ENCODE peak calls at places on chromosomes 5 and 9, in six cellular contexts. B is BJ, N is cardiac muscle cell, R is HFFc6, O is lower leg skin, X is AG04450. A is an unnamed sample.

GRCh38 chr9:107472581-107473335 is 16.8 kb downstream of the KLF4 start:
- DNase-seq in X (no peak), R (no peak), N (no peak), B (no peak), O (no peak), A (no peak)

GRCh38 chr5:154138701-154139100 is 51.8 kb upstream of the GALNT10 start:
- DNase-seq in R (no peak), X (no peak), O (no peak), B (no peak), N (no peak), A (no peak)

GRCh38 chr5:170132642-170133448 is 27.1 kb downstream of the FOXI1 start:
- DNase-seq in B (peak), X (no peak), N (no peak), O (peak), R (peak), A (peak)

GRCh38 chr9:69822091-69822750 is 1.6 kb downstream of the CFAP95 start:
- DNase-seq in O (no peak), B (no peak), R (peak), X (no peak), N (no peak), A (peak)

GRCh38 chr5:124199902-124200301 is 546.5 kb downstream of the ZNF608 start:
- DNase-seq in R (no peak), B (no peak), N (no peak), O (no peak), X (no peak), A (no peak)

GRCh38 chr5:180366303-180366702 is 13.2 kb upstream of the GFPT2 start:
- DNase-seq in N (no peak), O (no peak), R (peak), B (no peak), X (no peak), A (peak)

GRCh38 chr9:134192311-134192950 is 28.1 kb upstream of the RNU6ATAC start:
- DNase-seq in X (no peak), B (no peak), O (peak), N (no peak), R (no peak), A (no peak)

GRCh38 chr5:131647078-131647769 is 12.2 kb upstream of the RAPGEF6 start:
- DNase-seq in N (no peak), R (no peak), B (no peak), O (no peak), X (no peak), A (no peak)

GRCh38 chr5:103433216-103433615 is 129.4 kb downstream of the NUDT12 start:
- DNase-seq in B (no peak), N (no peak), O (no peak), X (no peak), R (peak), A (no peak)

GRCh38 chr9:132210472-132211145 is 48.8 kb downstream of the NTNG2 start:
- DNase-seq in X (peak), B (no peak), R (peak), N (no peak), O (no peak), A (no peak)

GRCh38 chr9:115034801-115035200 is 83.2 kb downstream of the TNC start:
- DNase-seq in O (no peak), X (peak), B (peak), R (peak), N (no peak), A (peak)

GRCh38 chr5:138570871-138571270 is 4.3 kb downstream of the HSPA9 start:
- DNase-seq in R (no peak), B (no peak), N (no peak), O (no peak), X (no peak), A (no peak)

GRCh38 chr9:101388507-101388993 is 3.7 kb upstream of the BAAT start:
- DNase-seq in R (no peak), O (no peak), X (no peak), N (no peak), B (no peak), A (no peak)

GRCh38 chr5:133456933-133457402 is 155.4 kb downstream of the FSTL4 start:
- DNase-seq in N (no peak), R (peak), X (no peak), B (no peak), O (peak), A (no peak)

GRCh38 chr5:122726990-122727616 is 47.8 kb upstream of the SNX2 start:
- DNase-seq in B (no peak), R (peak), N (no peak), X (no peak), O (no peak), A (peak)

GRCh38 chr5:108998216-108998615 is 250.5 kb downstream of the FER start:
- DNase-seq in R (no peak), X (no peak), N (no peak), O (peak), B (no peak), A (no peak)

DNA sequence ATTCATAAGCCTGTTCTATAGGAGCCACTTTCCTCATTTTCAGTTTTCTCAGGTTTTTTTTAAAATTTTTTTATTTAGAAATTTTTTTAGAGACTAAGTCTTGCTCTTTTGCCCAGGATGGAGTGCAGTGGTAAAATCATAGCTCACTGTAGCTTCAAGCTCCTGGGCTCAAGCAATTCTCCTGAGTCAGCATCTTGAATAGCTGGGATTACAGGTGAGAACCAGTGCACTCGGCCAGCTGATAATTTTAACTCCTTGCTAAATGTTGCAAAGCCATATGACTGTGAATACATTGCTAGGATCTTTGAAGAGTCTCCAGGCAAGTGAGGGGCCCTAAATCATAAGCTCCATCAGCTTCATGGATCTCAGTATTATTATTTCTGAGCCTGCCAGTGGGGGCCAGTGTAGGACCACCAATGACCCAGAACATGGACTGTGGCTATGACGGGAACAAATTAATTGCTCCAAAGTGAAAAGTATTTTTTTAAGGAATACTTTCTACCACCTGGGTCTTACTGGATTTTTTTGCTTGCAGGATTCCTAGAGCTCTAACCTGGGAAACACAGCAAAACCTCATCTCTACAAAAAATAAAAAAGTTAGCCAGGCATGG is 5.7 kb upstream of the GAPVD1 start:
- DNase-seq in O (no peak), N (peak), B (no peak), R (no peak), X (no peak), A (no peak)
- TF ChIP-seq CTCF in O (no peak), N (peak), B (peak), R (peak), X (peak), A (peak)

GRCh38 chr5:149799119-149799623 is 69.1 kb downstream of the PPARGC1B start:
- DNase-seq in O (no peak), B (peak), R (peak), X (peak), N (no peak), A (peak)

GRCh38 chr5:149797897-149798296 is 67.8 kb downstream of the PPARGC1B start:
- DNase-seq in N (no peak), B (no peak), O (no peak), R (no peak), X (no peak), A (no peak)

GRCh38 chr5:149799965-149800516 is 69.9 kb downstream of the PPARGC1B start:
- DNase-seq in X (no peak), N (no peak), R (no peak), O (no peak), B (no peak), A (no peak)

GRCh38 chr5:149796836-149797235 is 66.7 kb downstream of the PPARGC1B start:
- DNase-seq in N (no peak), O (no peak), X (no peak), B (no peak), R (no peak), A (no peak)

GRCh38 chr5:149798466-149798865 is 68.4 kb downstream of the PPARGC1B start:
- DNase-seq in O (no peak), R (no peak), B (no peak), X (no peak), N (no peak), A (no peak)
- TF ChIP-seq CTCF in O (no peak), R (no peak), B (no peak), X (no peak), N (no peak), A (no peak)

DNA sequence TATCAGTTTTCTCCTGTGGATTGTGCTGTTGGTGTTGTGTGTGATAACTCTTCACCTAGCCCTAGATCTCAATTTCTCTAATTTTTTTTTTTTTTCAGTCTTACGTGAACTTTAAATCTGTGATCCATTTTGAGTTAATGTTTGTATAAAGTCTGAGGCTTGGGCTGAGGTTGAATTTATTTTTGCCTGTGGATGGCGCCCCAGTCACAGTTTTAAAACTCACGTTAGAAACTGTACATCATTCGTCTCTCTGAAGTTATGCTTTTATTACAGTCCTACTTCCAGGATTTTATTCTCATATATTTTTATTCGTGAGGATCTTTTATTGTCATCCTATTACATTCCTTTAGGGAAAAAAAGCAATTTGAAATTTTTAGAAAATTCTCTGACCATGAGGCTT is 103.1 kb downstream of the EHMT1 start:
- DNase-seq in R (no peak), X (no peak), O (no peak), N (no peak), B (no peak), A (no peak)
- TF ChIP-seq CTCF in R (peak), X (no peak), O (no peak), N (no peak), B (no peak), A (no peak)

DNA sequence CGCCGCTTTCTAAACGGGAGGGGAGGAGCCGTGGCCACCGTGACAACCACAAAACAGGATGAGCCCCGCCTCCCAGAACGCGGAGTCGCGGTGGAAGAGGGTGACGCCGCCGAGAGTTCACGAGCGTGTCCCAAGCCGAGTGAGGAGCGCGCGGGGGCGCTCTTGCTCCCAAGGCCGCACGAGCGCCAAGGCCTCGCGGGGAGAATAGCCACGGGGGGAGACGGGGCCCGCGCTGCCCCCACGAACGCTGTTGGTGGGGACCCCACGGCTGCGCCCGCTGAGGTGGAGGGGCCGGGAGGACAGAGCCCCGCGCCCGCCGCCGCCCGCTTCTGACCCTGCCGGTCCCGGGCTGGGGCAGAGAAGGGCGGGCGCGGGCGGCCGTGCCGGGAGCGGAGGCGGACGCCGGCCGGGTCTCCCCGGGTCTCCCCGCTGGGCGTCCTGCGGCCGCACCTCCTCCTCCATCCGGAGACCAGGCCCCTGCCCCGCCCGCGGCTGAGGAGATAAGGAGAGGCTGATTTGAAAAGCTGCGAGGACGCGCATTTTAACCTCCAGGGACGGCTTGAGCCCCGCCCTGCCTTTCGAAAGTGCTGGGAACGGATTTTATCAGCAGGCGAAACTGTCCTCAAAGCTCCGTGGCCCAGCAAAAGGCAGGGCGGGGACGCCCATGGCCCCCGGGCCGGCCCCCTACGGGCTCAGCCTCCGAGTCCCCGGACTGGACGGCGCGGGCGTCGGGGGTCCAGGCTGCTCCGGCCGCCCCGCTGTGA is 3.8 kb upstream of the NKD2 start:
- DNase-seq in R (no peak), N (peak), X (no peak), O (peak), B (no peak), A (no peak)
- TF ChIP-seq CTCF in R (peak), N (peak), X (no peak), O (no peak), B (peak), A (peak)

GRCh38 chr5:90290648-90291047 is 118.9 kb downstream of the CETN3 start:
- DNase-seq in N (no peak), X (no peak), R (no peak), B (no peak), O (no peak), A (no peak)

GRCh38 chr5:90289837-90290236 is 119.7 kb downstream of the CETN3 start:
- DNase-seq in X (no peak), N (peak), B (no peak), R (no peak), O (no peak), A (no peak)

GRCh38 chr5:90297045-90297764 is 112.4 kb downstream of the CETN3 start:
- DNase-seq in X (no peak), R (no peak), O (no peak), B (no peak), N (peak), A (peak)

GRCh38 chr5:90293931-90294330 is 115.6 kb downstream of the CETN3 start:
- DNase-seq in B (no peak), R (no peak), N (peak), O (no peak), X (no peak), A (peak)

GRCh38 chr5:90294604-90295003 is 115.0 kb downstream of the CETN3 start:
- DNase-seq in O (no peak), X (no peak), B (no peak), R (no peak), N (peak), A (no peak)
- TF ChIP-seq CTCF in O (no peak), X (no peak), B (no peak), R (no peak), N (no peak), A (no peak)

GRCh38 chr5:88691945-88692868 is 190.8 kb downstream of the MEF2C start:
- DNase-seq in X (no peak), O (no peak), B (no peak), R (no peak), N (no peak), A (peak)
- TF ChIP-seq CTCF in X (no peak), O (no peak), B (no peak), R (no peak), N (no peak), A (no peak)

GRCh38 chr5:10364186-10364689 is 10.7 kb downstream of the MARCHF6 start:
- DNase-seq in R (no peak), B (no peak), O (no peak), N (no peak), X (no peak), A (no peak)
- TF ChIP-seq CTCF in R (peak), B (no peak), O (no peak), N (peak), X (no peak), A (no peak)

A was measured in astrocyte of the spinal cord.